ENCODE peak calls at places on chromosomes 1 and 21, in four cellular contexts. G, N, R and X are unnamed samples.

GRCh38 chr1:224116131-224116530 is 2.2 kb downstream of the FBXO28 start:
- DNase-seq in R (no peak), G (no peak), N (peak), X (peak)

GRCh38 chr1:207288315-207288714 is 33.2 kb upstream of the CD55 start:
- DNase-seq in G (no peak), R (no peak), N (no peak), X (no peak)

GRCh38 chr1:176504848-176505553 is 42.0 kb downstream of the PAPPA2 start:
- DNase-seq in G (no peak), R (no peak), N (no peak), X (no peak)

GRCh38 chr21:40923361-40923760 is 76.4 kb upstream of the DSCAM start:
- DNase-seq in N (no peak), G (no peak), R (no peak), X (no peak)

GRCh38 chr1:155228096-155228427 is 19.6 kb downstream of the MTX1 start:
- DNase-seq in N (no peak), G (no peak), R (no peak), X (no peak)

GRCh38 chr1:234208791-234209190 is 164.5 kb upstream of the COA6 start:
- DNase-seq in R (no peak), G (no peak), N (no peak), X (peak)

GRCh38 chr1:117232551-117232950 is 21.8 kb upstream of the VTCN1 start:
- DNase-seq in G (no peak), N (no peak), R (no peak), X (no peak)

GRCh38 chr1:218686258-218686657 is 341.1 kb downstream of the TGFB2 start:
- DNase-seq in R (no peak), G (no peak), N (no peak), X (peak)

GRCh38 chr1:162538815-162539431 is 22.6 kb upstream of the UAP1 start:
- DNase-seq in N (no peak), R (no peak), G (no peak), X (peak)

GRCh38 chr1:147514233-147514632 is 27.1 kb upstream of the BCL9 start:
- DNase-seq in N (no peak), R (no peak), G (no peak), X (no peak)

GRCh38 chr1:47416319-47417128 is 439 bp downstream of the FOXE3 start:
- DNase-seq in N (no peak), G (no peak), R (no peak), X (no peak)

GRCh38 chr1:236541710-236542109 is 17.9 kb downstream of the LGALS8 start:
- DNase-seq in G (no peak), N (no peak), R (no peak), X (no peak)

GRCh38 chr1:109767596-109768334 is 4.0 kb upstream of the EPS8L3 start:
- DNase-seq in G (no peak), N (no peak), R (no peak), X (no peak)

GRCh38 chr1:245459621-245460020 is 304.8 kb downstream of the KIF26B start:
- DNase-seq in N (no peak), R (no peak), G (no peak), X (no peak)

GRCh38 chr1:54809496-54810074 is 8.5 kb upstream of the TTC22 start:
- DNase-seq in N (no peak), R (no peak), G (no peak), X (no peak)

GRCh38 chr1:246564839-246565750 is 966 bp downstream of the TFB2M start:
- DNase-seq in G (no peak), N (no peak), R (no peak), X (peak)

GRCh38 chr1:29501227-29501976 is 265.1 kb downstream of the PTPRU start:
- DNase-seq in N (no peak), G (no peak), R (no peak), X (no peak)

GRCh38 chr1:211378844-211379243 is 52.2 kb downstream of the TRAF5 start:
- DNase-seq in G (no peak), N (no peak), R (no peak), X (peak)

GRCh38 chr1:40662864-40663263 is 2.6 kb downstream of the RIMS3 start:
- DNase-seq in G (no peak), R (no peak), N (no peak), X (peak)

GRCh38 chr1:68213843-68214242 is 18.5 kb downstream of the WLS start:
- DNase-seq in N (no peak), R (no peak), G (no peak), X (peak)

GRCh38 chr1:248225537-248225936 is 5.7 kb upstream of the OR2M4 start:
- DNase-seq in G (no peak), N (no peak), R (no peak), X (no peak)

GRCh38 chr1:160261526-160261877 is 847 bp downstream of the DCAF8 start:
- DNase-seq in R (no peak), G (peak), N (peak), X (peak)

GRCh38 chr1:52825868-52826267 is 16.7 kb upstream of the ZYG11A start:
- DNase-seq in R (no peak), N (no peak), G (no peak), X (no peak)

GRCh38 chr1:51519048-51519856 is at the start of gene EPS15:
- DNase-seq in G (peak), N (peak), R (peak), X (peak)

GRCh38 chr21:32351428-32351827 is 41.4 kb downstream of the URB1 start:
- DNase-seq in R (no peak), N (no peak), G (no peak), X (no peak)

GRCh38 chr1:67060811-67061218 is 6.9 kb upstream of the SLC35D1 start:
- DNase-seq in R (no peak), G (no peak), N (no peak), X (peak)

GRCh38 chr1:109089242-109090015 is 1.1 kb upstream of the TMEM167B start:
- DNase-seq in R (peak), G (peak), N (peak), X (peak)

GRCh38 chr1:23772049-23772853 is 6.0 kb upstream of the PITHD1 start:
- DNase-seq in G (peak), N (peak), R (peak), X (peak)

GRCh38 chr1:3320246-3321152 is 134.0 kb upstream of the ARHGEF16 start:
- DNase-seq in N (no peak), R (no peak), G (no peak), X (no peak)